ENCODE peak calls at places on chromosomes 7 and 10, in five cellular contexts. Y, D, P, K and Q are unnamed samples.

GRCh38 chr7:522071-522937 is 2.7 kb upstream of the PDGFA start:
- DNase-seq in Y (peak), D (no peak), P (peak), K (no peak), Q (peak)

GRCh38 chr7:123601530-123601929 is at the start of gene ASB15:
- DNase-seq in Y (no peak), D (no peak), P (no peak), K (no peak), Q (no peak)

GRCh38 chr7:130650616-130651015 is 17.9 kb downstream of the COPG2 start:
- DNase-seq in Y (no peak), D (no peak), P (no peak), K (no peak), Q (no peak)

GRCh38 chr10:98323221-98324164 is 55.5 kb upstream of the LOXL4 start:
- DNase-seq in Y (peak), D (peak), P (no peak), K (peak), Q (peak)

GRCh38 chr7:1531263-1531978 is 919 bp downstream of the MAFK start:
- DNase-seq in Y (no peak), D (peak), P (no peak), K (no peak), Q (peak)

GRCh38 chr7:158278745-158279320 is 308.8 kb downstream of the PTPRN2 start:
- DNase-seq in Y (no peak), D (no peak), P (no peak), K (no peak), Q (no peak)

GRCh38 chr7:33745934-33746333 is 159.4 kb upstream of the BMPER start:
- DNase-seq in Y (no peak), D (no peak), P (no peak), K (no peak), Q (no peak)

GRCh38 chr10:106033065-106033464 is 1131.4 kb downstream of the SORCS1 start:
- DNase-seq in Y (no peak), D (no peak), P (no peak), K (no peak), Q (no peak)

GRCh38 chr10:123455861-123456260 is 210.3 kb upstream of the GPR26 start:
- DNase-seq in Y (no peak), D (no peak), P (no peak), K (no peak), Q (no peak)

GRCh38 chr10:97648557-97649404 is 8.3 kb downstream of the PI4K2A start:
- DNase-seq in Y (peak), D (no peak), P (peak), K (peak), Q (peak)

GRCh38 chr7:30888783-30889182 is 22.9 kb upstream of the AQP1 start:
- DNase-seq in Y (peak), D (no peak), P (no peak), K (no peak), Q (peak)

GRCh38 chr7:70347880-70348279 is 749.6 kb downstream of the AUTS2 start:
- DNase-seq in Y (no peak), D (no peak), P (no peak), K (no peak), Q (no peak)

GRCh38 chr10:118664321-118664720 is 68.9 kb upstream of the PRLHR start:
- DNase-seq in Y (no peak), D (no peak), P (no peak), K (no peak), Q (no peak)

GRCh38 chr10:4807803-4808507 is 18.1 kb upstream of the AKR1E2 start:
- DNase-seq in Y (peak), D (no peak), P (no peak), K (no peak), Q (peak)

GRCh38 chr7:149887311-149887710 is 13.5 kb downstream of the ATP6V0E2 start:
- DNase-seq in Y (no peak), D (no peak), P (no peak), K (no peak), Q (no peak)

GRCh38 chr10:92142512-92142911 is 148.4 kb downstream of the CPEB3 start:
- DNase-seq in Y (no peak), D (no peak), P (no peak), K (no peak), Q (no peak)

GRCh38 chr10:31836569-31837406 is 91.8 kb downstream of the ARHGAP12 start:
- DNase-seq in Y (peak), D (no peak), P (peak), K (peak), Q (peak)

GRCh38 chr10:200405-200804 is 65.2 kb downstream of the ZMYND11 start:
- DNase-seq in Y (no peak), D (no peak), P (no peak), K (no peak), Q (no peak)

GRCh38 chr7:16688249-16688648 is 42.3 kb downstream of the BZW2 start:
- DNase-seq in Y (no peak), D (no peak), P (no peak), K (no peak), Q (no peak)

GRCh38 chr7:129343099-129343700 is 91.0 kb upstream of the STRIP2 start:
- DNase-seq in Y (peak), D (no peak), P (no peak), K (peak), Q (peak)

GRCh38 chr7:108234981-108235450 is 104.9 kb upstream of the LAMB4 start:
- DNase-seq in Y (no peak), D (no peak), P (no peak), K (peak), Q (no peak)

GRCh38 chr7:2760098-2760889 is 72.3 kb downstream of the AMZ1 start:
- DNase-seq in Y (peak), D (peak), P (peak), K (peak), Q (peak)

GRCh38 chr7:29879609-29880008 is 73.3 kb downstream of the WIPF3 start:
- DNase-seq in Y (peak), D (no peak), P (no peak), K (no peak), Q (peak)

GRCh38 chr10:72335394-72336258 is 19.1 kb downstream of the DNAJB12 start:
- DNase-seq in Y (no peak), D (peak), P (peak), K (no peak), Q (no peak)

GRCh38 chr7:81783818-81784217 is 14.0 kb upstream of the HGF start:
- DNase-seq in Y (no peak), D (no peak), P (no peak), K (no peak), Q (no peak)

GRCh38 chr7:17274551-17275245 is 23.8 kb upstream of the AHR start:
- DNase-seq in Y (no peak), D (no peak), P (no peak), K (peak), Q (no peak)